ENCODE peak calls at places on chromosomes 1 and 21, in five cellular contexts. V is HCT116, L is DND-41, F is hepatocyte, S is SK-N-SH. P is an unnamed sample.

GRCh38 chr1:226662704-226663326 is 76.3 kb downstream of the ITPKB start:
- DNase-seq in V (peak; percentile 46), L (no peak), F (peak; percentile 82), S (peak; percentile 78), P (peak; percentile 91)

GRCh38 chr1:232891116-232891515 is 59.3 kb upstream of the NTPCR start:
- DNase-seq in V (no peak), L (no peak), F (no peak), S (no peak), P (no peak)

GRCh38 chr1:154329152-154329521 is 3.8 kb downstream of the ATP8B2 start:
- DNase-seq in V (no peak), L (no peak), F (no peak), S (peak; percentile 44), P (no peak)

GRCh38 chr21:36429672-36430546 is 44.7 kb downstream of the CHAF1B start:
- DNase-seq in V (peak; percentile 95), L (no peak), F (peak; percentile 94), S (peak; percentile 65), P (peak; percentile 87)

GRCh38 chr1:116881879-116882520 is 27.7 kb upstream of the PTGFRN start:
- DNase-seq in V (no peak), L (peak; percentile 37), F (peak; percentile 61), S (no peak), P (no peak)

GRCh38 chr1:200831091-200831490 is 41.7 kb upstream of the GPR25 start:
- DNase-seq in V (no peak), L (no peak), F (no peak), S (no peak), P (no peak)

GRCh38 chr1:227315500-227316346 is 2.6 kb downstream of the CDC42BPA start:
- DNase-seq in V (no peak), L (no peak), F (peak; percentile 70), S (no peak), P (no peak)

GRCh38 chr1:175679931-175680652 is 63.3 kb downstream of the TNR start:
- DNase-seq in V (no peak), L (no peak), F (no peak), S (no peak), P (no peak)

GRCh38 chr1:93495911-93496310 is 48.0 kb downstream of the FNBP1L start:
- DNase-seq in V (no peak), L (no peak), F (no peak), S (no peak), P (no peak)

GRCh38 chr1:109714661-109715372 is 2.8 kb downstream of the GSTM5 start:
- DNase-seq in V (no peak), L (no peak), F (no peak), S (peak; percentile 4), P (no peak)

GRCh38 chr1:223403184-223403815 is 10.1 kb downstream of the CCDC185 start:
- DNase-seq in V (no peak), L (no peak), F (no peak), S (no peak), P (no peak)

GRCh38 chr1:169565335-169566271 is 20.7 kb downstream of the F5 start:
- DNase-seq in V (no peak), L (no peak), F (peak; percentile 30), S (no peak), P (no peak)

GRCh38 chr1:44805311-44806024 is 1.7 kb downstream of the DYNLT4 start:
- DNase-seq in V (no peak), L (no peak), F (peak; percentile 6), S (no peak), P (peak; percentile 29)

GRCh38 chr1:48920741-48921330 is 144.1 kb upstream of the BEND5 start:
- DNase-seq in V (no peak), L (no peak), F (no peak), S (no peak), P (no peak)

GRCh38 chr1:89928506-89928905 is 66.4 kb upstream of the ZNF326 start:
- DNase-seq in V (no peak), L (no peak), F (no peak), S (no peak), P (no peak)

GRCh38 chr1:246753670-246754535 is 29.7 kb downstream of the SCCPDH start:
- DNase-seq in V (peak; percentile 52), L (peak; percentile 69), F (peak; percentile 80), S (peak; percentile 75), P (peak; percentile 45)

GRCh38 chr1:246333855-246334254 is 173.2 kb downstream of the SMYD3 start:
- DNase-seq in V (no peak), L (no peak), F (no peak), S (no peak), P (no peak)

GRCh38 chr1:910881-911721 is 12.6 kb upstream of the SAMD11 start:
- DNase-seq in V (no peak), L (no peak), F (peak; percentile 82), S (peak; percentile 72), P (no peak)

GRCh38 chr1:211648980-211649934 is 26.2 kb downstream of the NEK2 start:
- DNase-seq in V (no peak), L (no peak), F (peak; percentile 3), S (peak; percentile 80), P (peak; percentile 6)

GRCh38 chr1:73801912-73802429 is 396.0 kb downstream of the LRRIQ3 start:
- DNase-seq in V (no peak), L (no peak), F (no peak), S (no peak), P (no peak)

GRCh38 chr1:179365342-179366092 is at the start of gene AXDND1:
- DNase-seq in V (peak; percentile 47), L (peak; percentile 89), F (peak; percentile 90), S (peak; percentile 90), P (peak; percentile 93)

GRCh38 chr21:38985423-38986378 is 180.0 kb downstream of the ETS2 start:
- DNase-seq in V (no peak), L (peak; percentile 94), F (peak; percentile 83), S (peak; percentile 84), P (no peak)

GRCh38 chr1:42183646-42184268 is 19.2 kb upstream of the GUCA2A start:
- DNase-seq in V (no peak), L (no peak), F (no peak), S (peak; percentile 32), P (no peak)

GRCh38 chr1:42186172-42186571 is 21.6 kb upstream of the GUCA2A start:
- DNase-seq in V (no peak), L (no peak), F (no peak), S (no peak), P (no peak)

GRCh38 chr1:42184616-42185015 is 20.1 kb upstream of the GUCA2A start:
- DNase-seq in V (no peak), L (no peak), F (no peak), S (no peak), P (no peak)

GRCh38 chr1:42181687-42182086 is 17.1 kb upstream of the GUCA2A start:
- DNase-seq in V (no peak), L (no peak), F (no peak), S (no peak), P (no peak)

DNA sequence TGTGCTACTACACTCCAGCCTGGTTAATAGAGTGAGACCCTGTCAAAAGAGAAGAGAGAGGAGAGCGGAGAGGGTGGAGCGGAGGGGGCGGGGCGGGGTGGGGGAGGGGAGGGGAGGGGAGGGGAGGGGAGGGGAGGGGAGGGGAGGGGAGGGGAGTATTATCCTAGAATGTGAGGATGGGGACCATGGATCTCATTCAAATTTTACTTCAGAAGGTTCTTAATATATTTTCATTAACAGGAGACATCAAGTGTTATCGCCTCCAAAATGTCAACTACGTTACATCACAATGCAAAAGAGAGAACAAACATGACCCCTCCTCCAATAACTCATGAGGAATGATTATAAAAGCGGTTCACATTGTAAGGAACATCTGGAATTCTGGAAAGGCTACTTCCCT is 18.7 kb upstream of the GUCA2A start:
- DNase-seq in V (no peak), L (no peak), F (no peak), S (no peak), P (no peak)
- H3K36me3 ChIP-seq in V (peaks cover 10% of the 10 kb centered on the region), L (peaks cover 65% of the 10 kb centered on the region), F (no peaks in the 10 kb centered on the region), S (peaks cover 35% of the 10 kb centered on the region), P (peaks cover 58% of the 10 kb centered on the region)

GRCh38 chr21:33230518-33231324 is 983 bp downstream of the IFNAR2 start:
- DNase-seq in V (no peak), L (peak; percentile 76), F (peak; percentile 61), S (peak; percentile 81), P (peak; percentile 50)

GRCh38 chr21:33231526-33231925 is 1.8 kb downstream of the IFNAR2 start:
- DNase-seq in V (no peak), L (no peak), F (no peak), S (no peak), P (no peak)

GRCh38 chr21:33228455-33228854 is 1.3 kb upstream of the IFNAR2 start:
- DNase-seq in V (no peak), L (no peak), F (no peak), S (no peak), P (no peak)

GRCh38 chr21:33229776-33230517 is at the start of gene IFNAR2:
- DNase-seq in V (peak; percentile 18), L (peak; percentile 79), F (peak; percentile 91), S (peak; percentile 97), P (peak; percentile 67)

DNA sequence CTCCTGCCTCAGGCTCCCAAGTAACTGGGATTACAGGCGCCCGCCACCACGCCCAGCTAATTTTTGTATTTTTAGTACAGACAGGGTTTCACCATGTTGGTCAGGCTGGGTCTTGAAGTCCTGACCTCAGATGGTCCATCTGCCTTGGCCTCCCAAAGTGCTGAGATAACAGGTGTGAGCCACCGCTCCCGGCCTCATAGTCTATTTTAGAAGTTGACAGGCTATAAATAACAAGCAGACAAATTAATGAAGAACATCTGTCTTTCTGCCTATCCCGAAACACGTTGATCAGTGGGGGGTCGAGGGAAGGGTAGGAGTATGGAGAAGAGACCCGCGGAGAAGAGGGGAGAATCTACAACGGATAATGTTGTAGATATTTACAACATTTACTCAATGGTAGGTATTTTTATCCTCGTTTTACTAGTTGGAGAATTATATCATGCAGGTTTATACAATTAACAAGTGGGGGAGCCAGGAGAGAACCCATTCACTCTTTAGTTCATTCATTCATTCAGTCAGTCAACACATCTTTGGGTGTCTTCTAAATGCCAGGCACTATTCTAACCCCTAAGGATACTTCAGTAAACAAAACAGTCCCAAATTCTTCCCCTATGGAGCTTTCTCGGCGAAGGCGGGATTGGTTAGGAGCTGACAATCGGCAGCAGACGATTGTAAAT is 501 bp upstream of the IFNAR2 start:
- DNase-seq in V (no peak), L (no peak), F (no peak), S (peak; percentile 21), P (no peak)
- H3K27ac ChIP-seq in V (no peak overlapping the region), L (peak overlapping the region; percentile 61), F (peak overlapping the region; percentile 55), S (no peak overlapping the region), P (peak overlapping the region; percentile 82)

GRCh38 chr1:231161711-231162299 is at the start of gene TRIM67:
- DNase-seq in V (no peak), L (no peak), F (peak; percentile 60), S (peak; percentile 88), P (no peak)
- H3K4me3 ChIP-seq in V (no peak within 1 kb of the TSS), L (no peak within 1 kb of the TSS), F (peak within 1 kb of the TSS; percentile 61), S (peak within 1 kb of the TSS; percentile 36), P (no peak within 1 kb of the TSS)

GRCh38 chr1:39283858-39284257 is 79.4 kb downstream of the MACF1 start:
- DNase-seq in V (no peak), L (no peak), F (no peak), S (no peak), P (no peak)

GRCh38 chr1:39287541-39287940 is 83.0 kb downstream of the MACF1 start:
- DNase-seq in V (no peak), L (no peak), F (no peak), S (no peak), P (no peak)

GRCh38 chr1:39293375-39294070 is 89.0 kb downstream of the MACF1 start:
- DNase-seq in V (no peak), L (no peak), F (no peak), S (no peak), P (no peak)

GRCh38 chr1:39292401-39292800 is 87.9 kb downstream of the MACF1 start:
- DNase-seq in V (no peak), L (no peak), F (no peak), S (no peak), P (no peak)

GRCh38 chr1:39288735-39289465 is 84.4 kb downstream of the MACF1 start:
- DNase-seq in V (no peak), L (no peak), F (no peak), S (no peak), P (no peak)
- H3K36me3 ChIP-seq in V (peaks cover 4% of the 10 kb centered on the region), L (peaks cover 79% of the 10 kb centered on the region), F (no peaks in the 10 kb centered on the region), S (peaks cover 74% of the 10 kb centered on the region), P (peaks cover 84% of the 10 kb centered on the region)

P was measured in CD4-positive, CD25-positive, alpha-beta regulatory T cell.